ENCODE peak calls at places on chromosomes 13 and 19, in ten cellular contexts. One of them, this sample, is unnamed.

GRCh38 chr13:113914333-113915011 is 50.6 kb upstream of the GAS6 start:
- DNase-seq in GM12865: no peak
- DNase-seq in stomach: peak; percentile 19
- DNase-seq in heart right ventricle: no peak
- DNase-seq in mammary epithelial cell: no peak
- DNase-seq in fibroblast of mammary gland: no peak
- DNase-seq in left ventricle myocardium inferior: no peak
- DNase-seq in ascending aorta: no peak
- DNase-seq in vagina: no peak
- DNase-seq in foreskin fibroblast: no peak
- DNase-seq in this sample: no peak

GRCh38 chr19:47518854-47519253 is 4.0 kb upstream of the NAPA start:
- DNase-seq in GM12865: no peak
- DNase-seq in stomach: no peak
- DNase-seq in heart right ventricle: no peak
- DNase-seq in mammary epithelial cell: no peak
- DNase-seq in fibroblast of mammary gland: no peak
- DNase-seq in left ventricle myocardium inferior: no peak
- DNase-seq in ascending aorta: no peak
- DNase-seq in vagina: no peak
- DNase-seq in foreskin fibroblast: no peak
- DNase-seq in this sample: no peak

GRCh38 chr13:56166864-56167263 is 973.9 kb upstream of the PRR20A start:
- DNase-seq in GM12865: no peak
- DNase-seq in stomach: no peak
- DNase-seq in heart right ventricle: no peak
- DNase-seq in mammary epithelial cell: no peak
- DNase-seq in fibroblast of mammary gland: no peak
- DNase-seq in left ventricle myocardium inferior: no peak
- DNase-seq in ascending aorta: no peak
- DNase-seq in vagina: no peak
- DNase-seq in foreskin fibroblast: no peak
- DNase-seq in this sample: no peak

GRCh38 chr19:42396248-42396541 is 6.1 kb upstream of the CNFN start:
- DNase-seq in GM12865: no peak
- DNase-seq in stomach: no peak
- DNase-seq in heart right ventricle: no peak
- DNase-seq in mammary epithelial cell: no peak
- DNase-seq in fibroblast of mammary gland: no peak
- DNase-seq in left ventricle myocardium inferior: no peak
- DNase-seq in ascending aorta: no peak
- DNase-seq in vagina: no peak
- DNase-seq in foreskin fibroblast: no peak
- DNase-seq in this sample: no peak

GRCh38 chr19:2176336-2176994 is 12.7 kb downstream of the DOT1L start:
- DNase-seq in GM12865: no peak
- DNase-seq in stomach: no peak
- DNase-seq in heart right ventricle: no peak
- DNase-seq in mammary epithelial cell: peak; percentile 13
- DNase-seq in fibroblast of mammary gland: no peak
- DNase-seq in left ventricle myocardium inferior: no peak
- DNase-seq in ascending aorta: no peak
- DNase-seq in vagina: no peak
- DNase-seq in foreskin fibroblast: no peak
- DNase-seq in this sample: no peak

GRCh38 chr13:96575423-96576320 is 418.6 kb downstream of the OXGR1 start:
- DNase-seq in GM12865: no peak
- DNase-seq in stomach: no peak
- DNase-seq in heart right ventricle: no peak
- DNase-seq in mammary epithelial cell: no peak
- DNase-seq in fibroblast of mammary gland: peak; percentile 59
- DNase-seq in left ventricle myocardium inferior: no peak
- DNase-seq in ascending aorta: no peak
- DNase-seq in vagina: no peak
- DNase-seq in foreskin fibroblast: peak; percentile 61
- DNase-seq in this sample: no peak

GRCh38 chr13:110841406-110841805 is 73.5 kb downstream of the ANKRD10 start:
- DNase-seq in GM12865: no peak
- DNase-seq in stomach: no peak
- DNase-seq in heart right ventricle: no peak
- DNase-seq in mammary epithelial cell: no peak
- DNase-seq in fibroblast of mammary gland: no peak
- DNase-seq in left ventricle myocardium inferior: no peak
- DNase-seq in ascending aorta: no peak
- DNase-seq in vagina: peak; percentile 56
- DNase-seq in foreskin fibroblast: no peak
- DNase-seq in this sample: no peak

GRCh38 chr13:30133554-30133912 is 173.8 kb downstream of the KATNAL1 start:
- DNase-seq in GM12865: no peak
- DNase-seq in stomach: peak; percentile 88
- DNase-seq in heart right ventricle: no peak
- DNase-seq in mammary epithelial cell: no peak
- DNase-seq in fibroblast of mammary gland: no peak
- DNase-seq in left ventricle myocardium inferior: no peak
- DNase-seq in ascending aorta: no peak
- DNase-seq in vagina: no peak
- DNase-seq in foreskin fibroblast: no peak
- DNase-seq in this sample: no peak

GRCh38 chr19:752652-753517 is 2.0 kb downstream of the MISP start:
- DNase-seq in GM12865: no peak
- DNase-seq in stomach: peak; percentile 85
- DNase-seq in heart right ventricle: no peak
- DNase-seq in mammary epithelial cell: peak; percentile 70
- DNase-seq in fibroblast of mammary gland: peak; percentile 85
- DNase-seq in left ventricle myocardium inferior: no peak
- DNase-seq in ascending aorta: no peak
- DNase-seq in vagina: no peak
- DNase-seq in foreskin fibroblast: peak; percentile 92
- DNase-seq in this sample: peak; percentile 60

GRCh38 chr13:31611214-31611613 is 128.1 kb upstream of the RXFP2 start:
- DNase-seq in GM12865: no peak
- DNase-seq in stomach: no peak
- DNase-seq in heart right ventricle: no peak
- DNase-seq in mammary epithelial cell: no peak
- DNase-seq in fibroblast of mammary gland: no peak
- DNase-seq in left ventricle myocardium inferior: no peak
- DNase-seq in ascending aorta: no peak
- DNase-seq in vagina: no peak
- DNase-seq in foreskin fibroblast: no peak
- DNase-seq in this sample: no peak

GRCh38 chr13:31614704-31615103 is 124.6 kb upstream of the RXFP2 start:
- DNase-seq in GM12865: no peak
- DNase-seq in stomach: no peak
- DNase-seq in heart right ventricle: no peak
- DNase-seq in mammary epithelial cell: no peak
- DNase-seq in fibroblast of mammary gland: no peak
- DNase-seq in left ventricle myocardium inferior: no peak
- DNase-seq in ascending aorta: no peak
- DNase-seq in vagina: no peak
- DNase-seq in foreskin fibroblast: no peak
- DNase-seq in this sample: no peak

GRCh38 chr13:31610270-31610998 is 128.9 kb upstream of the RXFP2 start:
- DNase-seq in GM12865: no peak
- DNase-seq in stomach: no peak
- DNase-seq in heart right ventricle: no peak
- DNase-seq in mammary epithelial cell: no peak
- DNase-seq in fibroblast of mammary gland: no peak
- DNase-seq in left ventricle myocardium inferior: no peak
- DNase-seq in ascending aorta: no peak
- DNase-seq in vagina: no peak
- DNase-seq in foreskin fibroblast: no peak
- DNase-seq in this sample: no peak

DNA sequence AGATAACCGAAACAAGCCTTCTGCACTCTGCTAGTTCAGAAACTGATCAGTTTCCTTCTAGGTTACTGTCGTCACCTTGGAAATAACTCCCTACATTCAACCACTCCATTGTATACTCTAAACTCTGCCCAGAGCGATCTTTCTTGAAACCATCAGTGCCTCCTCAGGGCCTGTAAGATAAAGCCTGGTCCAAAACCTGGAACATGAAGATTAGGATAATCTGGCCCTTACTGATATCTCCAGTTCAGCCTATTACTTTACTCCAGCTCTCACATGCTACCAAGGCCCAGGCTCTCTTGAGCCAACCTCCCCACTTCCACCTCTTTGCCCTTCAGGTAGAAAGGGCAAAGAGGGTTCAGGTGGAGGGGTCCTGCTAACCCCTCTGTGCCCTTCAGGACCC is 125.3 kb upstream of the RXFP2 start:
- DNase-seq in GM12865: no peak
- DNase-seq in stomach: no peak
- DNase-seq in heart right ventricle: no peak
- DNase-seq in mammary epithelial cell: no peak
- DNase-seq in fibroblast of mammary gland: no peak
- DNase-seq in left ventricle myocardium inferior: no peak
- DNase-seq in ascending aorta: no peak
- DNase-seq in vagina: no peak
- DNase-seq in foreskin fibroblast: no peak
- DNase-seq in this sample: no peak
- H3K4me3 ChIP-seq in GM12865: no peak overlapping the region
- H3K4me3 ChIP-seq in stomach: no peak overlapping the region
- H3K4me3 ChIP-seq in heart right ventricle: no peak overlapping the region
- H3K4me3 ChIP-seq in mammary epithelial cell: no peak overlapping the region
- H3K4me3 ChIP-seq in fibroblast of mammary gland: no peak overlapping the region
- H3K4me3 ChIP-seq in left ventricle myocardium inferior: no peak overlapping the region
- H3K4me3 ChIP-seq in ascending aorta: no peak overlapping the region
- H3K4me3 ChIP-seq in vagina: no peak overlapping the region
- H3K4me3 ChIP-seq in foreskin fibroblast: no peak overlapping the region
- H3K4me3 ChIP-seq in this sample: no peak overlapping the region

GRCh38 chr19:3370214-3370720 is 3.9 kb downstream of the NFIC start:
- DNase-seq in GM12865: no peak
- DNase-seq in stomach: no peak
- DNase-seq in heart right ventricle: no peak
- DNase-seq in mammary epithelial cell: no peak
- DNase-seq in fibroblast of mammary gland: no peak
- DNase-seq in left ventricle myocardium inferior: no peak
- DNase-seq in ascending aorta: no peak
- DNase-seq in vagina: no peak
- DNase-seq in foreskin fibroblast: no peak
- DNase-seq in this sample: no peak

GRCh38 chr19:3368848-3369336 is 2.5 kb downstream of the NFIC start:
- DNase-seq in GM12865: peak; percentile 44
- DNase-seq in stomach: no peak
- DNase-seq in heart right ventricle: no peak
- DNase-seq in mammary epithelial cell: peak; percentile 61
- DNase-seq in fibroblast of mammary gland: peak; percentile 52
- DNase-seq in left ventricle myocardium inferior: no peak
- DNase-seq in ascending aorta: no peak
- DNase-seq in vagina: no peak
- DNase-seq in foreskin fibroblast: peak; percentile 60
- DNase-seq in this sample: no peak

GRCh38 chr19:3368441-3368795 is 2.0 kb downstream of the NFIC start:
- DNase-seq in GM12865: no peak
- DNase-seq in stomach: no peak
- DNase-seq in heart right ventricle: no peak
- DNase-seq in mammary epithelial cell: no peak
- DNase-seq in fibroblast of mammary gland: no peak
- DNase-seq in left ventricle myocardium inferior: no peak
- DNase-seq in ascending aorta: no peak
- DNase-seq in vagina: no peak
- DNase-seq in foreskin fibroblast: no peak
- DNase-seq in this sample: no peak

GRCh38 chr19:3370728-3371591 is 4.6 kb downstream of the NFIC start:
- DNase-seq in GM12865: peak; percentile 65
- DNase-seq in stomach: no peak
- DNase-seq in heart right ventricle: no peak
- DNase-seq in mammary epithelial cell: no peak
- DNase-seq in fibroblast of mammary gland: no peak
- DNase-seq in left ventricle myocardium inferior: no peak
- DNase-seq in ascending aorta: no peak
- DNase-seq in vagina: no peak
- DNase-seq in foreskin fibroblast: no peak
- DNase-seq in this sample: no peak

DNA sequence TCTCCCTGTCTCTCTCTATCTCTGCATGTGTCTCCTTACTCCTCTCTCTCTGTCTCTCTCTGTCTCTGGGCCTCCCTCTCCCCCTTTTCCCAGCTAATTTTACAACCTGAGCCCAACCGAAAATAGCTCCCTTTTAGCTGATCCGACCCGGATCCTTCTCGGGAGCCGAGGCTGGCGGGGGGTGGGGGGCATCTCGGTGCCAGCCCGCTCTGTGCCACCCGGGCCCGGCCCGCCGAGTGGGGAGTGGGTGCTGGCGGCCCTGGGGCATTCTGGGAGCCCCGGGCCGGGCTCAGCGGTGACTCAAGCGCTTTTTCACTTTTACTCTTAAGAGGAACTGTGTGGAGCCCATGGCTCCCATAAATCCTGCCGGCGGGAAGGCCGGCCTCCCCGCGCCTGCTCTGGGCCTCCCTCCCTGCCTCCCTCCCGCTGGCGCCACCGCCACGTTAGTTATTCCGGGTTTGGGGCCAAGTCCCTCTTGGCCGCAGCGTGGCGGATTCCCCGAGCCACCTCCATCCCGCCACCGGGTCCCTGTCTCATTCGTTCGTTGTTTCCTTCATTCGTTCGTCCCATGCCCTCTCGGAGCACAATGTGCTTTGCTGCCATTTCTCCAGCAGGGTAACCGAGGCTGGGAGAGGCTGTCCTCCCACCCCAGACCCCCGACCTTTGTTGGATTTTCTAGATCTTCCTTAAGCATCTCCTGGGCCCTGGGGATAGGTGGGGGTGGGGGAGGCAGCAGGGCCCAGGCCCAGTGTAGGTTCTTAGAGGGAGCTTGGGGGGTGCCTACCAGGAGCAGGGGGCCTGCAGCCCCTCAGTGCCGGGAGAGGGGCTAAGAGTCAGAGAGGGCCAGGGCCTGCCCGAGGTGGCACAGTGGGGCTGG is 3.2 kb downstream of the NFIC start:
- DNase-seq in GM12865: peak; percentile 61
- DNase-seq in stomach: peak; percentile 72
- DNase-seq in heart right ventricle: no peak
- DNase-seq in mammary epithelial cell: peak; percentile 56
- DNase-seq in fibroblast of mammary gland: peak; percentile 76
- DNase-seq in left ventricle myocardium inferior: peak; percentile 71
- DNase-seq in ascending aorta: peak; percentile 58
- DNase-seq in vagina: no peak
- DNase-seq in foreskin fibroblast: peak; percentile 81
- DNase-seq in this sample: no peak
- TF ChIP-seq CTCF in GM12865: no peak
- TF ChIP-seq CTCF in stomach: peak; percentile 17
- TF ChIP-seq CTCF in heart right ventricle: no peak
- TF ChIP-seq CTCF in mammary epithelial cell: no peak
- TF ChIP-seq CTCF in fibroblast of mammary gland: no peak
- TF ChIP-seq CTCF in left ventricle myocardium inferior: peak; percentile 22
- TF ChIP-seq CTCF in ascending aorta: no peak
- TF ChIP-seq CTCF in vagina: no peak
- TF ChIP-seq CTCF in foreskin fibroblast: no peak
- TF ChIP-seq CTCF in this sample: peak; percentile 16

GRCh38 chr19:56423276-56423984 is 19.3 kb downstream of the ZNF583 start:
- DNase-seq in GM12865: no peak
- DNase-seq in stomach: no peak
- DNase-seq in heart right ventricle: no peak
- DNase-seq in mammary epithelial cell: no peak
- DNase-seq in fibroblast of mammary gland: peak; percentile 13
- DNase-seq in left ventricle myocardium inferior: no peak
- DNase-seq in ascending aorta: no peak
- DNase-seq in vagina: no peak
- DNase-seq in foreskin fibroblast: no peak
- DNase-seq in this sample: no peak
- H3K4me3 ChIP-seq in GM12865: no peak overlapping the region
- H3K4me3 ChIP-seq in stomach: no peak overlapping the region
- H3K4me3 ChIP-seq in heart right ventricle: no peak overlapping the region
- H3K4me3 ChIP-seq in mammary epithelial cell: no peak overlapping the region
- H3K4me3 ChIP-seq in fibroblast of mammary gland: no peak overlapping the region
- H3K4me3 ChIP-seq in left ventricle myocardium inferior: no peak overlapping the region
- H3K4me3 ChIP-seq in ascending aorta: no peak overlapping the region
- H3K4me3 ChIP-seq in vagina: no peak overlapping the region
- H3K4me3 ChIP-seq in foreskin fibroblast: no peak overlapping the region
- H3K4me3 ChIP-seq in this sample: no peak overlapping the region

GRCh38 chr13:95485045-95485517 is 67.4 kb upstream of the CLDN10 start:
- DNase-seq in GM12865: no peak
- DNase-seq in stomach: no peak
- DNase-seq in heart right ventricle: no peak
- DNase-seq in mammary epithelial cell: peak; percentile 45
- DNase-seq in fibroblast of mammary gland: peak; percentile 21
- DNase-seq in left ventricle myocardium inferior: no peak
- DNase-seq in ascending aorta: no peak
- DNase-seq in vagina: no peak
- DNase-seq in foreskin fibroblast: peak; percentile 41
- DNase-seq in this sample: peak; percentile 19
- TF ChIP-seq CTCF in GM12865: no peak
- TF ChIP-seq CTCF in stomach: no peak
- TF ChIP-seq CTCF in heart right ventricle: no peak
- TF ChIP-seq CTCF in mammary epithelial cell: no peak
- TF ChIP-seq CTCF in fibroblast of mammary gland: peak; percentile 6
- TF ChIP-seq CTCF in left ventricle myocardium inferior: no peak
- TF ChIP-seq CTCF in ascending aorta: no peak
- TF ChIP-seq CTCF in vagina: no peak
- TF ChIP-seq CTCF in foreskin fibroblast: no peak
- TF ChIP-seq CTCF in this sample: no peak

This sample was measured in astrocyte of the cerebellum.